ENCODE peak calls at places on chromosomes 11 and 22, in ten cellular contexts. One of them, this sample, is unnamed. For H3K9me3, the result is how much of the 10 kb centered on the place peaks cover.

GRCh38 chr11:35289821-35290220 is 129.5 kb downstream of the SLC1A2 start:
- DNase-seq in heart right ventricle: no peak
- DNase-seq in heart left ventricle: no peak
- DNase-seq in CD4-positive, CD25-positive, alpha-beta regulatory T cell: no peak
- DNase-seq in neural progenitor cell: no peak
- DNase-seq in GM23248: peak
- DNase-seq in tibial artery: no peak
- DNase-seq in thoracic aorta: no peak
- DNase-seq in endodermal cell: no peak
- DNase-seq in naive thymus-derived CD4-positive, alpha-beta T cell: no peak
- DNase-seq in this sample: peak

GRCh38 chr11:43933608-43934358 is 8.7 kb upstream of the C11orf96 start:
- DNase-seq in naive thymus-derived CD4-positive, alpha-beta T cell: no peak
- DNase-seq in heart left ventricle: no peak
- DNase-seq in heart right ventricle: no peak
- DNase-seq in tibial artery: peak
- DNase-seq in thoracic aorta: no peak
- DNase-seq in GM23248: peak
- DNase-seq in endodermal cell: no peak
- DNase-seq in CD4-positive, CD25-positive, alpha-beta regulatory T cell: no peak
- DNase-seq in neural progenitor cell: peak
- DNase-seq in this sample: peak

GRCh38 chr11:10937416-10937815 is 79.6 kb upstream of the ZBED5 start:
- DNase-seq in naive thymus-derived CD4-positive, alpha-beta T cell: no peak
- DNase-seq in heart right ventricle: no peak
- DNase-seq in heart left ventricle: no peak
- DNase-seq in GM23248: no peak
- DNase-seq in thoracic aorta: no peak
- DNase-seq in tibial artery: no peak
- DNase-seq in endodermal cell: no peak
- DNase-seq in CD4-positive, CD25-positive, alpha-beta regulatory T cell: no peak
- DNase-seq in neural progenitor cell: no peak
- DNase-seq in this sample: no peak

GRCh38 chr11:116454020-116454645 is 318.7 kb downstream of the BUD13 start:
- DNase-seq in thoracic aorta: no peak
- DNase-seq in heart left ventricle: peak
- DNase-seq in neural progenitor cell: peak
- DNase-seq in heart right ventricle: no peak
- DNase-seq in endodermal cell: peak
- DNase-seq in GM23248: peak
- DNase-seq in tibial artery: no peak
- DNase-seq in CD4-positive, CD25-positive, alpha-beta regulatory T cell: no peak
- DNase-seq in naive thymus-derived CD4-positive, alpha-beta T cell: no peak
- DNase-seq in this sample: peak

GRCh38 chr11:2933376-2934056 is 4.3 kb upstream of the PHLDA2 start:
- DNase-seq in heart left ventricle: peak
- DNase-seq in neural progenitor cell: no peak
- DNase-seq in thoracic aorta: peak
- DNase-seq in GM23248: peak
- DNase-seq in naive thymus-derived CD4-positive, alpha-beta T cell: no peak
- DNase-seq in heart right ventricle: peak
- DNase-seq in CD4-positive, CD25-positive, alpha-beta regulatory T cell: peak
- DNase-seq in endodermal cell: peak
- DNase-seq in tibial artery: peak
- DNase-seq in this sample: peak

GRCh38 chr11:119169272-119169719 is 771 bp downstream of the NLRX1 start:
- DNase-seq in naive thymus-derived CD4-positive, alpha-beta T cell: peak
- DNase-seq in neural progenitor cell: peak
- DNase-seq in endodermal cell: peak
- DNase-seq in tibial artery: peak
- DNase-seq in thoracic aorta: no peak
- DNase-seq in heart right ventricle: peak
- DNase-seq in GM23248: peak
- DNase-seq in CD4-positive, CD25-positive, alpha-beta regulatory T cell: no peak
- DNase-seq in heart left ventricle: peak
- DNase-seq in this sample: no peak

GRCh38 chr11:68362801-68363379 is 50.5 kb downstream of the LRP5 start:
- DNase-seq in heart right ventricle: no peak
- DNase-seq in heart left ventricle: no peak
- DNase-seq in endodermal cell: no peak
- DNase-seq in CD4-positive, CD25-positive, alpha-beta regulatory T cell: no peak
- DNase-seq in thoracic aorta: no peak
- DNase-seq in GM23248: no peak
- DNase-seq in neural progenitor cell: no peak
- DNase-seq in naive thymus-derived CD4-positive, alpha-beta T cell: no peak
- DNase-seq in tibial artery: no peak
- DNase-seq in this sample: no peak

GRCh38 chr11:65471410-65471762 is 27.5 kb upstream of the MALAT1 start:
- DNase-seq in GM23248: peak
- DNase-seq in CD4-positive, CD25-positive, alpha-beta regulatory T cell: no peak
- DNase-seq in naive thymus-derived CD4-positive, alpha-beta T cell: no peak
- DNase-seq in endodermal cell: peak
- DNase-seq in heart left ventricle: peak
- DNase-seq in neural progenitor cell: peak
- DNase-seq in tibial artery: peak
- DNase-seq in thoracic aorta: peak
- DNase-seq in heart right ventricle: peak
- DNase-seq in this sample: peak

GRCh38 chr22:41603873-41604332 is 14.3 kb upstream of the PMM1 start:
- DNase-seq in heart left ventricle: no peak
- DNase-seq in CD4-positive, CD25-positive, alpha-beta regulatory T cell: peak
- DNase-seq in tibial artery: no peak
- DNase-seq in heart right ventricle: no peak
- DNase-seq in thoracic aorta: no peak
- DNase-seq in GM23248: no peak
- DNase-seq in neural progenitor cell: no peak
- DNase-seq in naive thymus-derived CD4-positive, alpha-beta T cell: peak
- DNase-seq in endodermal cell: no peak
- DNase-seq in this sample: no peak

GRCh38 chr22:17159504-17159951 is 451 bp upstream of the HDHD5 start:
- DNase-seq in naive thymus-derived CD4-positive, alpha-beta T cell: no peak
- DNase-seq in thoracic aorta: peak
- DNase-seq in heart left ventricle: peak
- DNase-seq in tibial artery: no peak
- DNase-seq in heart right ventricle: peak
- DNase-seq in endodermal cell: no peak
- DNase-seq in neural progenitor cell: peak
- DNase-seq in CD4-positive, CD25-positive, alpha-beta regulatory T cell: peak
- DNase-seq in GM23248: peak
- DNase-seq in this sample: peak

GRCh38 chr11:129368889-129369672 is 6.6 kb upstream of the BARX2 start:
- DNase-seq in heart right ventricle: no peak
- DNase-seq in tibial artery: no peak
- DNase-seq in thoracic aorta: no peak
- DNase-seq in heart left ventricle: no peak
- DNase-seq in GM23248: no peak
- DNase-seq in CD4-positive, CD25-positive, alpha-beta regulatory T cell: no peak
- DNase-seq in naive thymus-derived CD4-positive, alpha-beta T cell: no peak
- DNase-seq in neural progenitor cell: no peak
- DNase-seq in endodermal cell: no peak
- DNase-seq in this sample: no peak

GRCh38 chr11:27912916-27913315 is 195.0 kb downstream of the KIF18A start:
- DNase-seq in heart left ventricle: no peak
- DNase-seq in heart right ventricle: no peak
- DNase-seq in CD4-positive, CD25-positive, alpha-beta regulatory T cell: no peak
- DNase-seq in GM23248: no peak
- DNase-seq in naive thymus-derived CD4-positive, alpha-beta T cell: no peak
- DNase-seq in endodermal cell: no peak
- DNase-seq in thoracic aorta: no peak
- DNase-seq in tibial artery: no peak
- DNase-seq in neural progenitor cell: no peak
- DNase-seq in this sample: peak

GRCh38 chr11:121389651-121390050 is 62.5 kb upstream of the SORL1 start:
- DNase-seq in CD4-positive, CD25-positive, alpha-beta regulatory T cell: no peak
- DNase-seq in endodermal cell: peak
- DNase-seq in GM23248: peak
- DNase-seq in heart left ventricle: peak
- DNase-seq in neural progenitor cell: peak
- DNase-seq in tibial artery: no peak
- DNase-seq in heart right ventricle: peak
- DNase-seq in naive thymus-derived CD4-positive, alpha-beta T cell: no peak
- DNase-seq in thoracic aorta: no peak
- DNase-seq in this sample: no peak

GRCh38 chr22:44336962-44337657 is 24.4 kb upstream of the SHISAL1 start:
- DNase-seq in endodermal cell: no peak
- DNase-seq in CD4-positive, CD25-positive, alpha-beta regulatory T cell: no peak
- DNase-seq in GM23248: no peak
- DNase-seq in heart right ventricle: no peak
- DNase-seq in heart left ventricle: no peak
- DNase-seq in thoracic aorta: no peak
- DNase-seq in neural progenitor cell: peak
- DNase-seq in naive thymus-derived CD4-positive, alpha-beta T cell: no peak
- DNase-seq in tibial artery: no peak
- DNase-seq in this sample: no peak

GRCh38 chr22:44337658-44338004 is 24.9 kb upstream of the SHISAL1 start:
- DNase-seq in GM23248: peak
- DNase-seq in thoracic aorta: peak
- DNase-seq in tibial artery: no peak
- DNase-seq in heart right ventricle: no peak
- DNase-seq in naive thymus-derived CD4-positive, alpha-beta T cell: no peak
- DNase-seq in heart left ventricle: no peak
- DNase-seq in endodermal cell: peak
- DNase-seq in CD4-positive, CD25-positive, alpha-beta regulatory T cell: no peak
- DNase-seq in neural progenitor cell: peak
- DNase-seq in this sample: peak

GRCh38 chr22:44335903-44336803 is 23.4 kb upstream of the SHISAL1 start:
- DNase-seq in neural progenitor cell: peak
- DNase-seq in GM23248: no peak
- DNase-seq in naive thymus-derived CD4-positive, alpha-beta T cell: no peak
- DNase-seq in tibial artery: no peak
- DNase-seq in thoracic aorta: no peak
- DNase-seq in heart right ventricle: no peak
- DNase-seq in endodermal cell: no peak
- DNase-seq in heart left ventricle: no peak
- DNase-seq in CD4-positive, CD25-positive, alpha-beta regulatory T cell: no peak
- DNase-seq in this sample: no peak

GRCh38 chr22:44338906-44339305 is 26.2 kb upstream of the SHISAL1 start:
- DNase-seq in naive thymus-derived CD4-positive, alpha-beta T cell: no peak
- DNase-seq in endodermal cell: no peak
- DNase-seq in heart left ventricle: no peak
- DNase-seq in neural progenitor cell: no peak
- DNase-seq in CD4-positive, CD25-positive, alpha-beta regulatory T cell: no peak
- DNase-seq in tibial artery: no peak
- DNase-seq in heart right ventricle: no peak
- DNase-seq in GM23248: no peak
- DNase-seq in thoracic aorta: no peak
- DNase-seq in this sample: no peak

DNA sequence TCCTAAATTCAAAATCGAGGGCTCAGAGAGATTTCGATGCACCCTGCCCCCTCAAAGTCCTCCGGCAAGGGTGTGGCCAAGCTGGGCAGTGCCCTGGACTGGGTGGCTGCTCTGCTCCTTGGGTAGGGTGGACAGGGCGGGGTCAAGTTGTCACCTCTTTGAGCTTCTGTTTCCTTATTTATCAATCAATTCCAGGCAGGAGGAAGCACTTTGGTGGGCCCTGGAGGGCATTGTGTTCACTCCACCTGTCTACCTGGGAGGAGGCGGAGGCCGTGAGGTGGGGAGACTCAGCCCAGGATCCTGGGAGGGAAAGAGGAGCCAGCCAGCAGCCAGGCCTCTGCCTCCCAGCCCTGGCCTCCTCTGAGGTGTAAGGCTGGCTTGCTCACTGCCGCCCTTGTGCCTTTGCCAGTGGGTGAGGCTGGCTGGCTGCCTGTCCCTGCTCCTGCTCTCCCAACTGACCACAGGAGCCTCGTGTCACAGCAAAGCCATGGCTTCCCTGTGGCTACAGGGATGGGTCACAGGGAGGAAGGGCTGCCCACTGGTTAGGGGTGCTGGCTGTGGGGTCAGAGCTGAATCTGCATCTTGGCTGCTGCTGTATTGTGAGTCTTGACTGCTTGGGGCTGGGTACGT is 25.5 kb upstream of the SHISAL1 start:
- DNase-seq in thoracic aorta: no peak
- DNase-seq in heart left ventricle: no peak
- DNase-seq in tibial artery: no peak
- DNase-seq in heart right ventricle: peak
- DNase-seq in neural progenitor cell: no peak
- DNase-seq in GM23248: peak
- DNase-seq in naive thymus-derived CD4-positive, alpha-beta T cell: no peak
- DNase-seq in CD4-positive, CD25-positive, alpha-beta regulatory T cell: no peak
- DNase-seq in endodermal cell: no peak
- DNase-seq in this sample: no peak
- H3K9me3 ChIP-seq in thoracic aorta: under half
- H3K9me3 ChIP-seq in heart left ventricle: under half
- H3K9me3 ChIP-seq in tibial artery: under half
- H3K9me3 ChIP-seq in heart right ventricle: under half
- H3K9me3 ChIP-seq in neural progenitor cell: under half
- H3K9me3 ChIP-seq in GM23248: under half
- H3K9me3 ChIP-seq in naive thymus-derived CD4-positive, alpha-beta T cell: under half
- H3K9me3 ChIP-seq in CD4-positive, CD25-positive, alpha-beta regulatory T cell: under half
- H3K9me3 ChIP-seq in endodermal cell: under half
- H3K9me3 ChIP-seq in this sample: under half

DNA sequence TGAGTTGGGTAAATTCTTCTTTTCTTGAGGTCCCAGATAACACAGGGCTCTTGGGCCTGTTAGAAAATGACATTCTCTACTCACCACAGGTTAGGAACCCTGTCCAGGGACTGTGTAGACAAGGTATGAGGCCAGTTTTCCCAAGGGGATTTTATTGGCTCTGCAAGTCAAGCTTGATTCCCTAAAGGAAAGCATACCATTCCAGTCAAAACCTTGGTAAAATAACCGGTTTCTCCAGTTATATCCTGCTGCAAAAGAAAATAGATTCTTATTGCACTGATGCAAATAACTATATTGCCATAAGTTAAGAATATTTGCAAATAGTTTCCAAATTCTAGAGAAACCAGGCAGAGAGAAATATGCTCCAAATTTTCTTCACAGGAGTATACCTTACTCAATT is 9.6 kb upstream of the FOLR3 start:
- DNase-seq in endodermal cell: no peak
- DNase-seq in tibial artery: no peak
- DNase-seq in CD4-positive, CD25-positive, alpha-beta regulatory T cell: no peak
- DNase-seq in GM23248: no peak
- DNase-seq in neural progenitor cell: no peak
- DNase-seq in heart right ventricle: no peak
- DNase-seq in thoracic aorta: no peak
- DNase-seq in heart left ventricle: no peak
- DNase-seq in naive thymus-derived CD4-positive, alpha-beta T cell: no peak
- DNase-seq in this sample: no peak
- H3K9me3 ChIP-seq in endodermal cell: half or more
- H3K9me3 ChIP-seq in tibial artery: under half
- H3K9me3 ChIP-seq in CD4-positive, CD25-positive, alpha-beta regulatory T cell: under half
- H3K9me3 ChIP-seq in GM23248: under half
- H3K9me3 ChIP-seq in neural progenitor cell: under half
- H3K9me3 ChIP-seq in heart right ventricle: under half
- H3K9me3 ChIP-seq in thoracic aorta: under half
- H3K9me3 ChIP-seq in heart left ventricle: under half
- H3K9me3 ChIP-seq in naive thymus-derived CD4-positive, alpha-beta T cell: under half
- H3K9me3 ChIP-seq in this sample: under half

GRCh38 chr11:133809525-133810178 is 35.7 kb downstream of the SPATA19 start:
- DNase-seq in heart right ventricle: no peak
- DNase-seq in neural progenitor cell: peak
- DNase-seq in thoracic aorta: no peak
- DNase-seq in endodermal cell: peak
- DNase-seq in CD4-positive, CD25-positive, alpha-beta regulatory T cell: no peak
- DNase-seq in heart left ventricle: no peak
- DNase-seq in naive thymus-derived CD4-positive, alpha-beta T cell: no peak
- DNase-seq in GM23248: no peak
- DNase-seq in tibial artery: no peak
- DNase-seq in this sample: no peak
- H3K9me3 ChIP-seq in heart right ventricle: under half
- H3K9me3 ChIP-seq in neural progenitor cell: under half
- H3K9me3 ChIP-seq in thoracic aorta: under half
- H3K9me3 ChIP-seq in endodermal cell: under half
- H3K9me3 ChIP-seq in CD4-positive, CD25-positive, alpha-beta regulatory T cell: under half
- H3K9me3 ChIP-seq in heart left ventricle: under half
- H3K9me3 ChIP-seq in naive thymus-derived CD4-positive, alpha-beta T cell: under half
- H3K9me3 ChIP-seq in GM23248: under half
- H3K9me3 ChIP-seq in tibial artery: under half
- H3K9me3 ChIP-seq in this sample: under half

GRCh38 chr11:20067665-20068064 is 92.6 kb downstream of the DBX1 start:
- DNase-seq in heart left ventricle: no peak
- DNase-seq in neural progenitor cell: no peak
- DNase-seq in tibial artery: no peak
- DNase-seq in naive thymus-derived CD4-positive, alpha-beta T cell: no peak
- DNase-seq in GM23248: no peak
- DNase-seq in thoracic aorta: no peak
- DNase-seq in heart right ventricle: no peak
- DNase-seq in CD4-positive, CD25-positive, alpha-beta regulatory T cell: no peak
- DNase-seq in endodermal cell: peak
- DNase-seq in this sample: no peak
- H3K9me3 ChIP-seq in heart left ventricle: under half
- H3K9me3 ChIP-seq in neural progenitor cell: under half
- H3K9me3 ChIP-seq in tibial artery: under half
- H3K9me3 ChIP-seq in naive thymus-derived CD4-positive, alpha-beta T cell: under half
- H3K9me3 ChIP-seq in GM23248: under half
- H3K9me3 ChIP-seq in thoracic aorta: under half
- H3K9me3 ChIP-seq in heart right ventricle: under half
- H3K9me3 ChIP-seq in CD4-positive, CD25-positive, alpha-beta regulatory T cell: under half
- H3K9me3 ChIP-seq in endodermal cell: under half
- H3K9me3 ChIP-seq in this sample: under half

This sample was measured in IMR-90.